ENCODE peak calls at places on chromosome 20, in nine cellular contexts. C is progenitor cell of endocrine pancreas, G is endothelial cell, V is SK-N-SH, Q is lower leg skin, U is MM.1S, H is neural crest cell, W is cardiac fibroblast, N is astrocyte of the spinal cord. R is an unnamed sample.
A peak's percentile ranks its signal among the peaks of the same experiment; 100 is the strongest.

GRCh38 chr20:34069341-34070078 is 42.5 kb downstream of the EIF2S2 start:
- DNase-seq in C (peak; percentile 66), U (peak; percentile 80), Q (peak; percentile 93), G (peak; percentile 74), N (peak; percentile 86), W (peak; percentile 90), V (peak; percentile 80), H (peak; percentile 79), R (peak; percentile 49)

GRCh38 chr20:17617212-17617867 is 47.5 kb downstream of the DSTN start:
- DNase-seq in G (peak; percentile 67), V (peak; percentile 91), N (no peak), W (peak; percentile 50), C (peak; percentile 57), U (no peak), Q (peak; percentile 89), H (peak; percentile 67), R (peak; percentile 74)

GRCh38 chr20:9532069-9532809 is 17.8 kb downstream of the LAMP5 start:
- DNase-seq in C (no peak), V (peak; percentile 70), N (no peak), W (no peak), G (no peak), Q (no peak), H (no peak), U (no peak), R (no peak)

GRCh38 chr20:32906200-32906599 is 47.5 kb downstream of the EFCAB8 start:
- DNase-seq in C (no peak), N (no peak), W (no peak), G (no peak), V (no peak), U (no peak), H (no peak), Q (no peak), R (no peak)

GRCh38 chr20:37415118-37416085 is 69.5 kb downstream of the SRC start:
- DNase-seq in G (no peak), N (no peak), H (no peak), U (no peak), Q (no peak), V (no peak), W (no peak), C (no peak), R (no peak)

GRCh38 chr20:36367907-36368306 is 61.8 kb downstream of the DLGAP4 start:
- DNase-seq in U (no peak), H (no peak), C (no peak), W (no peak), V (no peak), Q (no peak), N (no peak), G (no peak), R (no peak)

GRCh38 chr20:13286600-13286999 is 65.5 kb downstream of the ISM1 start:
- DNase-seq in C (no peak), U (no peak), Q (peak; percentile 89), G (no peak), W (no peak), V (no peak), N (no peak), H (no peak), R (no peak)

GRCh38 chr20:53660947-53661381 is 67.3 kb upstream of the ZNF217 start:
- DNase-seq in N (no peak), Q (peak; percentile 81), V (no peak), G (no peak), W (peak; percentile 22), U (peak; percentile 86), C (no peak), H (no peak), R (peak; percentile 38)

DNA sequence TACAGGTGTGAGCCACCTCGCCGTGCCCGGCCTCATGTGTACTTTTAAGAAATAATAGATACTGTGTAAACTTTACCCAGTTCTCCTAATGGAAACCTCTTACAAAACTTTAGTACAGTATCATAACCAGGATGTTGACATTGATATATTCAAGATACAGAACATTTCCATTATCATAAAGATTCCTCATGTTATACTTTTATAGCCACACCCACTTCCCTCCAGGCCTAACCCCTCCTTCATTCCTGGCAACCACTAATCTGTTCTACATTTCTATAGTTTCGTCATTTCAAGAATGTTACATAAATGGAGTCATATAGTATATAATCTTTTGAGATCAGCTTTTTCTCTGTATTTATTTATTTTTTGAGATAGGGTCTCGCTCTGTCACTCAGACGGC is 52.6 kb upstream of the SALL4 start:
- DNase-seq in Q (no peak), W (no peak), C (no peak), V (no peak), U (no peak), H (no peak), G (no peak), N (no peak), R (no peak)
- TF ChIP-seq CTCF in Q (no peak), W (no peak), C (no peak), V (no peak), U (no peak), H (no peak), G (no peak), N (no peak), R (no peak)

GRCh38 chr20:21493049-21493448 is 20.8 kb downstream of the NKX2-2 start:
- DNase-seq in G (no peak), U (no peak), H (no peak), W (no peak), Q (no peak), N (no peak), C (no peak), V (no peak), R (no peak)

DNA sequence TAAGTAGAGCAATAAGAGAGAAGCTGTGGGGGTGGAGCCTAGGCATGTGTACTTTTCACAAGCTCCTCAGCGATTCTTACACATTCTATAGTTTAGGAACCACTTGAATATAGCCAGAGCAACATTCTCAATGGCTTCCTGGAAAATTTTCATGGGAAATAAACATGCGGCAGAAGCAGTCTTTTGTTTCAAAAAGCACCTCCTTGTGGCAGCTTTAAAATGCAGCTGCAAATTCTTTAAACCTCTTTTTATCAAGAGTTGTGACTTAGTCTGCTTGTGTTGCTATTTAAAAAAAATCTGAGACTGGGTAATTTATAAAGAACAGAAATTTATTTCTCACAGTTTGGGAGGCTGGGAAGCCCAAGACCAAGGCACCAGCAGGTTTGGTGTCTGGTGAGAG is 23.8 kb downstream of the NKX2-2 start:
- DNase-seq in C (no peak), H (no peak), N (no peak), G (no peak), Q (no peak), U (no peak), W (peak; percentile 22), V (no peak), R (no peak)
- TF ChIP-seq CTCF in C (peak; percentile 33), H (peak; percentile 43), N (peak; percentile 26), G (no peak), Q (no peak), U (no peak), W (peak; percentile 24), V (peak; percentile 53), R (no peak)

GRCh38 chr20:62963614-62964397 is 11.3 kb downstream of the SLC17A9 start:
- DNase-seq in Q (no peak), N (no peak), V (no peak), W (no peak), G (no peak), U (no peak), C (no peak), H (no peak), R (no peak)

GRCh38 chr20:62964700-62965099 is 12.2 kb downstream of the SLC17A9 start:
- DNase-seq in G (no peak), U (no peak), V (no peak), Q (no peak), C (no peak), W (no peak), N (no peak), H (no peak), R (no peak)

GRCh38 chr20:62967149-62967501 is 14.6 kb downstream of the SLC17A9 start:
- DNase-seq in N (no peak), U (no peak), C (no peak), W (no peak), G (no peak), Q (no peak), H (no peak), V (no peak), R (no peak)

GRCh38 chr20:62966212-62967148 is 14.0 kb downstream of the SLC17A9 start:
- DNase-seq in C (no peak), N (no peak), U (no peak), H (no peak), Q (no peak), G (no peak), V (no peak), W (no peak), R (no peak)

DNA sequence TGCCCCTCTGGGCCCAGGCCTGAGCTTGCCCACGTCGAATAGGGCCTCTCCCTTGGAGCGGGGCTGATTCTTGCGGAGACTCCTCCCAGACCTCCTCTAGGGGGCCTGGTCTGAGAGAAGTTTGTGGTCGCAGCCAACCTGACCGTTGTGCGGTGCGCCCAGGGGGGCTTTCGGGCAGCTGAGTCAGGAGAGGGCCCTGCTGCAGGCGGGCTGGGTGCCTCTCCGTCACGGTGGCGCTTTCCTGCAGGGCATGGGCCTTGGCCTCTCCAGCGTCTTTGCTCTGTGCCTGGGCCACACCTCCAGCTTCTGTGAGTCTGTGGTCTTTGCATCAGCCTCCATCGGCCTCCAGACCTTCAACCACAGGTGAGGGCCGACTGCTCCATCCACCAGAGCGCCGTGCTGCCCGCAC is 12.9 kb downstream of the SLC17A9 start:
- DNase-seq in N (no peak), C (no peak), Q (no peak), U (no peak), V (no peak), W (no peak), H (no peak), G (no peak), R (no peak)
- TF ChIP-seq CTCF in N (no peak), C (no peak), Q (no peak), U (no peak), V (no peak), W (no peak), H (no peak), G (no peak), R (no peak)

DNA sequence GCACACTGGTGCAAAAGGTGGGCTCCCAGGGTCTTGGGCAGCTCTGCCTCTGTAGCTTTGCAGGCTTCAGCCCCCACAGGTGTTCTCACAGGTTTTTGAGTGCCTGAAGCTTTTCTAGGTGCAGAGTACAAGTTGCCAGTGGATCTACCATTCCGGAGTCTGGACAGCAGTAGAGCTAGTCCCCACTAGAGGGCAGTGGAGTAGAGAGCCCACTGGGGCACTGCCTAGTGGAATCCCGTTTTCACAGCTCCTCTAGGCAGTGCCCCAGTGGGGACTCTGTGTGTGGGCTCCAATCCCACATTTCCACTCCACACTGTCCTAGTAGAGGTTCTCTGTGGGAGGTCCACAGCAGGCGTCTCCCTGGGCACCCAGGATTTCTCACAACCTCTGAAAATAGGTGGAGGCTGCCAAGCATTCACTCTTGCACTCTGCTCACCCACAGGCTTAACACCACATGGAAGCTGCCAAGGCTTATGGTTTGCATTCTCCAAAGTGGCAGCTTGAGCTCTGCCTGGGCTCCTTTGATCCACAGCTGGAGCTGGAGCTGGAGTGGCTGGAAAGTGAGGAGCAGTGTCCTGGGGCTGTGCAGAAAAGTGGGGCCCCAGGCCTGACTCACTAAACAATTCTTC is 86.3 kb upstream of the PROKR2 start:
- DNase-seq in V (no peak), G (peak; percentile 55), U (peak; percentile 21), C (peak; percentile 26), H (peak; percentile 46), Q (no peak), W (peak; percentile 21), N (no peak), R (peak; percentile 37)
- TF ChIP-seq CTCF in V (peak; percentile 53), G (peak; percentile 74), U (peak; percentile 69), C (peak; percentile 65), H (peak; percentile 56), Q (no peak), W (peak; percentile 76), N (peak; percentile 64), R (peak; percentile 64)

GRCh38 chr20:24751551-24751950 is 197.5 kb upstream of the CST7 start:
- DNase-seq in U (no peak), C (no peak), Q (peak; percentile 53), W (no peak), V (no peak), H (no peak), N (no peak), G (no peak), R (no peak)
- TF ChIP-seq CTCF in U (no peak), C (no peak), Q (no peak), W (no peak), V (no peak), H (no peak), N (no peak), G (no peak), R (no peak)

R was measured in GM10248.